ENCODE peak calls at places on chromosomes 13 and 19, in eight cellular contexts. M, B, R, F, V, E, Q and O are unnamed samples.
A peak's percentile ranks its signal among the peaks of the same experiment; 100 is the strongest.

GRCh38 chr19:54325194-54325621 is 12.2 kb upstream of the LILRA5 start:
- DNase-seq in M (peak; percentile 45), V (no peak), E (peak; percentile 49), R (peak; percentile 41), Q (peak; percentile 42), F (no peak), B (peak; percentile 59), O (peak; percentile 53)

GRCh38 chr13:44007451-44007850 is 127.7 kb downstream of the LACC1 start:
- DNase-seq in E (no peak), M (no peak), Q (no peak), R (no peak), B (no peak), F (no peak), V (no peak), O (no peak)

GRCh38 chr13:20344836-20345490 is 112.8 kb upstream of the GJB6 start:
- DNase-seq in B (no peak), Q (no peak), E (no peak), V (no peak), M (no peak), F (no peak), R (no peak), O (no peak)

GRCh38 chr13:64397699-64398098 is 2832.4 kb downstream of the PCDH9 start:
- DNase-seq in V (peak; percentile 15), M (no peak), B (no peak), F (peak; percentile 4), R (peak; percentile 35), Q (no peak), E (no peak), O (no peak)

GRCh38 chr13:41942462-41943094 is 18.3 kb downstream of the VWA8 start:
- DNase-seq in R (peak; percentile 51), Q (peak; percentile 6), M (peak; percentile 64), V (no peak), F (no peak), B (no peak), E (peak; percentile 21), O (peak; percentile 49)

GRCh38 chr13:88063741-88064140 is 392.6 kb downstream of the SLITRK5 start:
- DNase-seq in M (no peak), Q (no peak), R (peak; percentile 10), E (no peak), B (no peak), V (no peak), F (no peak), O (no peak)

GRCh38 chr13:45367358-45367757 is 26.4 kb upstream of the TPT1 start:
- DNase-seq in Q (peak; percentile 97), F (peak; percentile 66), E (peak; percentile 74), R (peak; percentile 98), V (no peak), B (no peak), M (peak; percentile 93), O (peak; percentile 81)

GRCh38 chr19:49339364-49340068 is 4.3 kb downstream of the CD37 start:
- DNase-seq in R (no peak), M (no peak), E (peak; percentile 99), V (peak; percentile 17), B (peak; percentile 77), Q (peak; percentile 98), F (peak; percentile 35), O (peak; percentile 96)

GRCh38 chr19:3452456-3453068 is 27.8 kb downstream of the SMIM24 start:
- DNase-seq in R (no peak), F (no peak), Q (no peak), B (no peak), V (no peak), M (no peak), E (no peak), O (no peak)

GRCh38 chr13:45292176-45292575 is 48.8 kb downstream of the TPT1 start:
- DNase-seq in M (peak; percentile 36), E (no peak), R (peak; percentile 40), F (no peak), Q (peak; percentile 62), V (no peak), B (no peak), O (no peak)

GRCh38 chr19:48878219-48879024 is 6.2 kb downstream of the PPP1R15A start:
- DNase-seq in B (no peak), M (peak; percentile 57), F (no peak), Q (no peak), E (no peak), R (peak; percentile 50), V (no peak), O (no peak)

GRCh38 chr13:75704942-75705320 is 68.8 kb downstream of the LMO7 start:
- DNase-seq in M (no peak), V (no peak), F (no peak), Q (peak; percentile 72), E (no peak), B (no peak), R (no peak), O (no peak)

GRCh38 chr13:113077566-113077952 is 28.0 kb upstream of the F7 start:
- DNase-seq in R (no peak), F (no peak), B (no peak), M (no peak), V (no peak), Q (no peak), E (no peak), O (no peak)

GRCh38 chr13:113421673-113422270 is 31.5 kb downstream of the ADPRHL1 start:
- DNase-seq in F (no peak), B (peak; percentile 50), E (no peak), V (no peak), Q (no peak), R (no peak), M (no peak), O (peak; percentile 67)

GRCh38 chr19:48608798-48609263 is 2.3 kb downstream of the SPACA4 start:
- DNase-seq in R (peak; percentile 72), F (no peak), M (peak; percentile 77), V (peak; percentile 58), B (no peak), E (peak; percentile 69), Q (peak; percentile 51), O (peak; percentile 63)

GRCh38 chr13:65768545-65768944 is 1461.6 kb downstream of the PCDH9 start:
- DNase-seq in M (no peak), Q (no peak), F (no peak), R (no peak), B (no peak), E (no peak), V (no peak), O (no peak)

GRCh38 chr19:5563941-5564612 is 3.7 kb downstream of the TINCR start:
- DNase-seq in B (no peak), V (no peak), F (peak; percentile 23), Q (peak; percentile 41), R (peak; percentile 77), E (no peak), M (peak; percentile 47), O (peak; percentile 69)

GRCh38 chr19:4575267-4575793 is 15.8 kb upstream of the SEMA6B start:
- DNase-seq in E (peak; percentile 97), F (peak; percentile 29), V (no peak), R (peak; percentile 97), M (peak; percentile 62), B (peak; percentile 64), Q (peak; percentile 92), O (peak; percentile 94)

GRCh38 chr13:72500851-72501250 is 226.6 kb downstream of the MZT1 start:
- DNase-seq in B (no peak), V (no peak), R (no peak), M (no peak), F (no peak), E (no peak), Q (no peak), O (no peak)